ENCODE peak calls at places on chromosomes 3 and 15, in eight cellular contexts. U is endodermal cell; J is activated CD4-positive, alpha-beta T cell treated with anti-CD3 and anti-CD28 coated beads for 4 hours; E is activated CD8-positive, alpha-beta memory T cell treated with anti-CD3 and anti-CD28 coated beads, Interleukin-2, amount 50 U/mL, for 48 hours; X is naive thymus-derived CD8-positive, alpha-beta T cell; L is NCI-H1417; C is cardiac muscle cell; Z is SK-N-SH. R is an unnamed sample.

GRCh38 chr3:100002599-100003350 is 111.5 kb downstream of the FILIP1L start:
- DNase-seq in U (no peak), J (no peak), E (no peak), X (no peak), L (peak), C (peak), Z (no peak), R (peak)

GRCh38 chr15:77402740-77403379 is 17.0 kb downstream of the PEAK1 start:
- DNase-seq in U (no peak), J (no peak), E (no peak), X (no peak), L (no peak), C (peak), Z (no peak), R (no peak)

GRCh38 chr3:194928183-194928736 is 242.6 kb downstream of the FAM43A start:
- DNase-seq in U (no peak), J (no peak), E (no peak), X (no peak), L (no peak), C (peak), Z (no peak), R (peak)

GRCh38 chr3:118080886-118081285 is 953.8 kb downstream of the IGSF11 start:
- DNase-seq in U (no peak), J (no peak), E (no peak), X (no peak), L (no peak), C (no peak), Z (no peak), R (peak)

GRCh38 chr3:32022947-32023346 is 41.4 kb downstream of the ZNF860 start:
- DNase-seq in U (no peak), J (no peak), E (no peak), X (no peak), L (no peak), C (no peak), Z (no peak), R (no peak)

GRCh38 chr3:3137526-3137925 is 10.8 kb downstream of the TRNT1 start:
- DNase-seq in U (no peak), J (no peak), E (no peak), X (no peak), L (no peak), C (no peak), Z (no peak), R (no peak)

GRCh38 chr3:188558343-188559068 is 404.5 kb downstream of the LPP start:
- DNase-seq in U (no peak), J (no peak), E (no peak), X (no peak), L (no peak), C (no peak), Z (no peak), R (no peak)

GRCh38 chr3:143119009-143119914 is at the start of gene CHST2:
- DNase-seq in U (peak), J (peak), E (peak), X (peak), L (peak), C (peak), Z (peak), R (peak)

GRCh38 chr3:34260266-34260990 is 462.0 kb downstream of the PDCD6IP start:
- DNase-seq in U (peak), J (no peak), E (no peak), X (no peak), L (peak), C (peak), Z (peak), R (peak)

GRCh38 chr3:123313889-123314288 is 112.1 kb downstream of the SEC22A start:
- DNase-seq in U (no peak), J (no peak), E (no peak), X (no peak), L (no peak), C (no peak), Z (no peak), R (no peak)

GRCh38 chr3:126658584-126658983 is 3.7 kb upstream of the TXNRD3 start:
- DNase-seq in U (no peak), J (no peak), E (no peak), X (no peak), L (no peak), C (no peak), Z (no peak), R (no peak)

GRCh38 chr3:187012609-187013051 is 82.3 kb downstream of the ST6GAL1 start:
- DNase-seq in U (no peak), J (peak), E (peak), X (peak), L (no peak), C (peak), Z (no peak), R (no peak)

GRCh38 chr3:126267169-126267975 is 87.0 kb upstream of the ALDH1L1 start:
- DNase-seq in U (peak), J (no peak), E (peak), X (no peak), L (peak), C (peak), Z (peak), R (peak)

GRCh38 chr3:133549565-133549964 is 23.9 kb upstream of the CDV3 start:
- DNase-seq in U (no peak), J (no peak), E (peak), X (no peak), L (no peak), C (no peak), Z (no peak), R (no peak)

GRCh38 chr3:141955163-141955562 is 78.7 kb downstream of the ATP1B3 start:
- DNase-seq in U (no peak), J (no peak), E (no peak), X (no peak), L (no peak), C (no peak), Z (no peak), R (no peak)

GRCh38 chr3:195847061-195847950 is 35.6 kb upstream of the MUC4 start:
- DNase-seq in U (no peak), J (no peak), E (no peak), X (no peak), L (no peak), C (peak), Z (no peak), R (peak)

GRCh38 chr3:181252626-181253025 is 263.1 kb upstream of the DNAJC19 start:
- DNase-seq in U (no peak), J (no peak), E (no peak), X (no peak), L (peak), C (no peak), Z (peak), R (no peak)

GRCh38 chr3:194283218-194284006 is 67.7 kb downstream of the CPN2 start:
- DNase-seq in U (peak), J (no peak), E (peak), X (no peak), L (no peak), C (no peak), Z (no peak), R (no peak)

GRCh38 chr3:113600418-113601185 is 68.2 kb downstream of the SIDT1 start:
- DNase-seq in U (no peak), J (no peak), E (no peak), X (no peak), L (no peak), C (no peak), Z (no peak), R (no peak)

GRCh38 chr3:126398423-126399347 is 4.0 kb downstream of the CFAP100 start:
- DNase-seq in U (no peak), J (no peak), E (no peak), X (no peak), L (no peak), C (no peak), Z (no peak), R (no peak)

GRCh38 chr3:150068440-150069157 is 97.9 kb upstream of the PFN2 start:
- DNase-seq in U (no peak), J (no peak), E (no peak), X (no peak), L (no peak), C (no peak), Z (no peak), R (no peak)

GRCh38 chr15:100150906-100151305 is 190.9 kb downstream of the ADAMTS17 start:
- DNase-seq in U (no peak), J (no peak), E (no peak), X (no peak), L (no peak), C (no peak), Z (no peak), R (no peak)

GRCh38 chr15:75712668-75713337 is at the start of gene CSPG4:
- DNase-seq in U (peak), J (no peak), E (no peak), X (no peak), L (peak), C (peak), Z (no peak), R (peak)

GRCh38 chr3:186821429-186822367 is 15.4 kb upstream of the RFC4 start:
- DNase-seq in U (peak), J (no peak), E (no peak), X (no peak), L (peak), C (peak), Z (peak), R (peak)

GRCh38 chr3:128133273-128133883 is 9.8 kb upstream of the RUVBL1 start:
- DNase-seq in U (peak), J (peak), E (no peak), X (peak), L (peak), C (peak), Z (peak), R (peak)

GRCh38 chr3:177284383-177284881 is 87.2 kb upstream of the TBL1XR1 start:
- DNase-seq in U (peak), J (peak), E (peak), X (peak), L (no peak), C (peak), Z (no peak), R (peak)

GRCh38 chr15:89383635-89384604 is 49.3 kb upstream of the POLG start:
- DNase-seq in U (peak), J (no peak), E (no peak), X (no peak), L (peak), C (peak), Z (peak), R (peak)

GRCh38 chr3:114362815-114363214 is 69.0 kb downstream of the TIGIT start:
- DNase-seq in U (no peak), J (no peak), E (no peak), X (no peak), L (no peak), C (peak), Z (peak), R (peak)

GRCh38 chr15:80620931-80621330 is 74.2 kb upstream of the ABHD17C start:
- DNase-seq in U (no peak), J (no peak), E (no peak), X (no peak), L (no peak), C (no peak), Z (no peak), R (no peak)

GRCh38 chr3:157418104-157418503 is 18.5 kb upstream of the PTX3 start:
- DNase-seq in U (no peak), J (no peak), E (no peak), X (no peak), L (no peak), C (no peak), Z (no peak), R (no peak)

GRCh38 chr3:126777366-126777765 is 73.3 kb downstream of the CHCHD6 start:
- DNase-seq in U (no peak), J (no peak), E (no peak), X (no peak), L (no peak), C (no peak), Z (no peak), R (no peak)

GRCh38 chr3:30112904-30113484 is 493.4 kb upstream of the TGFBR2 start:
- DNase-seq in U (no peak), J (no peak), E (no peak), X (no peak), L (peak), C (peak), Z (no peak), R (peak)

GRCh38 chr15:99241752-99242151 is 7.6 kb downstream of the TTC23 start:
- DNase-seq in U (no peak), J (no peak), E (no peak), X (no peak), L (no peak), C (no peak), Z (no peak), R (no peak)

GRCh38 chr3:187669675-187670504 is at the start of gene SST:
- DNase-seq in U (peak), J (no peak), E (no peak), X (no peak), L (no peak), C (peak), Z (no peak), R (peak)